ENCODE peak calls at places on chromosomes 7 and 10, in ten cellular contexts. D is testis; L is heart left ventricle; Z is lung; A is psoas muscle; X is adipocyte; M is fibroblast of lung; B is hepatocyte; I is right atrium auricular region; Q is CD4-positive, CD25-positive, alpha-beta regulatory T cell. G is an unnamed sample.

GRCh38 chr10:104387130-104387888 is 33.7 kb downstream of the CFAP58 start:
- DNase-seq in D (no peak), L (no peak), Z (no peak), A (no peak), X (no peak), M (no peak), B (no peak), I (no peak), Q (no peak), G (no peak)

GRCh38 chr7:159130199-159130775 is 14.4 kb downstream of the VIPR2 start:
- DNase-seq in D (no peak), L (peak; percentile 7), Z (no peak), A (peak; percentile 10), X (no peak), M (no peak), B (no peak), I (no peak), Q (no peak), G (no peak)

GRCh38 chr7:33039257-33039904 is 23.2 kb downstream of the NT5C3A start:
- DNase-seq in D (no peak), L (no peak), Z (no peak), A (no peak), X (peak; percentile 65), M (no peak), B (no peak), I (no peak), Q (no peak), G (no peak)

GRCh38 chr7:152615052-152615741 is 60.7 kb downstream of the XRCC2 start:
- DNase-seq in D (peak; percentile 73), L (no peak), Z (no peak), A (no peak), X (peak; percentile 19), M (no peak), B (peak; percentile 32), I (no peak), Q (no peak), G (no peak)

GRCh38 chr7:119925890-119926289 is 347.1 kb upstream of the KCND2 start:
- DNase-seq in D (no peak), L (no peak), Z (no peak), A (no peak), X (no peak), M (no peak), B (no peak), I (no peak), Q (no peak), G (no peak)

GRCh38 chr7:69749994-69750393 is 151.7 kb downstream of the AUTS2 start:
- DNase-seq in D (no peak), L (no peak), Z (no peak), A (no peak), X (no peak), M (no peak), B (no peak), I (no peak), Q (no peak), G (no peak)

GRCh38 chr10:30553625-30554442 is 75.7 kb downstream of the LYZL2 start:
- DNase-seq in D (peak; percentile 93), L (peak; percentile 89), Z (peak; percentile 59), A (peak; percentile 75), X (peak; percentile 46), M (peak; percentile 18), B (peak; percentile 86), I (peak; percentile 86), Q (no peak), G (no peak)

GRCh38 chr7:146791344-146792300 is 675.0 kb downstream of the CNTNAP2 start:
- DNase-seq in D (no peak), L (no peak), Z (no peak), A (no peak), X (no peak), M (no peak), B (no peak), I (no peak), Q (no peak), G (no peak)

GRCh38 chr10:98349508-98349922 is 65.5 kb downstream of the PYROXD2 start:
- DNase-seq in D (no peak), L (peak; percentile 71), Z (no peak), A (peak; percentile 63), X (peak; percentile 99), M (peak; percentile 98), B (peak; percentile 75), I (peak; percentile 71), Q (no peak), G (peak; percentile 97)

GRCh38 chr7:37557810-37558209 is 109.1 kb upstream of the ELMO1 start:
- DNase-seq in D (no peak), L (no peak), Z (no peak), A (no peak), X (no peak), M (no peak), B (no peak), I (no peak), Q (no peak), G (no peak)

GRCh38 chr7:1380211-1380815 is 79.0 kb downstream of the MICALL2 start:
- DNase-seq in D (no peak), L (peak; percentile 2), Z (no peak), A (no peak), X (no peak), M (no peak), B (no peak), I (no peak), Q (no peak), G (no peak)
- H3K27me3 ChIP-seq in D (no peaks in the 10 kb centered on the region), L (peaks cover 30% of the 10 kb centered on the region), Z (no peaks in the 10 kb centered on the region), A (peaks cover 31% of the 10 kb centered on the region), X (peaks cover 68% of the 10 kb centered on the region), M (peaks cover 3% of the 10 kb centered on the region), B (peaks cover 20% of the 10 kb centered on the region), I (no peaks in the 10 kb centered on the region), Q (no peaks in the 10 kb centered on the region), G (peaks cover 15% of the 10 kb centered on the region)

GRCh38 chr10:43398939-43399871 is 9.8 kb downstream of the HNRNPF start:
- DNase-seq in D (no peak), L (no peak), Z (no peak), A (no peak), X (peak; percentile 34), M (peak; percentile 77), B (no peak), I (no peak), Q (no peak), G (no peak)
- H3K4me3 ChIP-seq in D (no peak overlapping the region), L (no peak overlapping the region), Z (no peak overlapping the region), A (no peak overlapping the region), X (no peak overlapping the region), M (no peak overlapping the region), B (no peak overlapping the region), I (no peak overlapping the region), Q (peak overlapping the region; percentile 66), G (no peak overlapping the region)

DNA sequence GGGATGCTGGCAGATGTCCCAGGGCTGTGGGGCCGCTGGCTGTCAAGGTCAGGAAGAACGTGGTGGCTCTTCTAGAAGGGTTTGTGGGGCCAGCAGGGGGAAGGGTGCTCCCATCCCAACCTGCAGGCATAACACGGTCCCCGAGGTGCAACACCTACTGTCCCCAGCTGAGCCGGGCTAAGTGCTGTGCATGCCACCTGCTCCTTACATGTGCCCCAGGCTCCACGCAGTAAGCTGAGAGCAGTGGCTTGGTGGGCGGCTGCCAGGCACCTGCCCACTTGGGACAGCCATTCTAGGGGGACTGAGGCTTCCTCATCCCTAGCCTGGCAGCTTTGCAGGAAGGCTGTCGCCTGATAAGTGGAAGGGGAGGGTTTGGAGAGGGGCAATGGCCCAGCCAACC is 14.2 kb upstream of the ZNF735 start:
- DNase-seq in D (no peak), L (no peak), Z (no peak), A (no peak), X (no peak), M (no peak), B (no peak), I (no peak), Q (no peak), G (no peak)
- H3K9me3 ChIP-seq in D (no peaks in the 10 kb centered on the region), L (peaks cover 4% of the 10 kb centered on the region), Z (peaks cover 17% of the 10 kb centered on the region), A (peaks cover 3% of the 10 kb centered on the region), X (peaks cover 17% of the 10 kb centered on the region), M (no peaks in the 10 kb centered on the region), B (peaks cover 6% of the 10 kb centered on the region), I (no peaks in the 10 kb centered on the region), Q (peaks cover 18% of the 10 kb centered on the region), G (peaks cover 36% of the 10 kb centered on the region)

DNA sequence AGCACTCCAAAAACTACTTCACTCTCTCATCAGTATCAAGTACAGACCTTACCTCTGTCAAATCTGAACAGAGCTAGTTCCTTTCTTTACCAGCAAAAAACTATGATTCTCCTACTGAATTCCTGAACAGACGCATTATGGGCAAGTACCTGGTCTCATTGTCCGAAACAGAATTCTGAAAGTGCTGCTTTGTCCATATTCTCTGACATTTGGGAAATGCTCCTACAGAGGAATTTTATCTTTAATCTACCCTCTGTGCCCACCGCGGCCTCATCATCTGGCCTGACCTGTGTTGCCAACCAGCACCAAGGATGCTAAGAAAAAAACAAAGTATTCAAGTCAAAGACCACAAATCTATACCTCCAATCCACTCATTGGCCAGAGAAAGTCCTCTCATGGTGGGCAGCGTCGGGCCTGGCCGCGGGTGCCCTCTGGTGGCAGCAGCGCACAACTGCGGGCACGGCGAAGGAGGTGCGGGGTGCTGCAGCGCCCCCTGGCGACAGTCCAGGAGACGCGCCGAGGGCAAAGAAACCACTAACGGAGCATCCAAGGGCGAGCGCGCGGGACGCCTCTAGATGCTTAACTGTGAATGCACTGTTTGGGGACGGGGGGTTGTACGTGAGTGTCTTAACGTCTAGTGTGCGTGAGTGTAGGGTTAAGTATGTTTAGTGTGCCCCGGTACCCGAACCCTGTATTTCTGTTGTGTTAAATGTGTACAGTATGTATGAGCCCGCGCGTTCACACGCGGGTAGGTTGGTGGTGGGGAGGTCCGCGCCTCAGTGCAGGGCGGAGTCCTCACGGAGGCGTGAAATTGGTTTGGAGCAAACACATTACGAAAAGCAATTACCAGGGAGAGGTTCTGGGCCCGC is 5.0 kb upstream of the GBX1 start:
- DNase-seq in D (peak; percentile 87), L (peak; percentile 85), Z (peak; percentile 84), A (peak; percentile 90), X (peak; percentile 86), M (peak; percentile 46), B (peak; percentile 84), I (peak; percentile 69), Q (peak; percentile 69), G (peak; percentile 13)
- H3K27me3 ChIP-seq in D (no peaks in the 10 kb centered on the region), L (peaks cover 16% of the 10 kb centered on the region), Z (peaks cover 9% of the 10 kb centered on the region), A (no peaks in the 10 kb centered on the region), X (peaks cover 73% of the 10 kb centered on the region), M (peaks cover 23% of the 10 kb centered on the region), B (peaks cover 52% of the 10 kb centered on the region), I (no peaks in the 10 kb centered on the region), Q (peaks cover 21% of the 10 kb centered on the region), G (peaks cover 54% of the 10 kb centered on the region)

DNA sequence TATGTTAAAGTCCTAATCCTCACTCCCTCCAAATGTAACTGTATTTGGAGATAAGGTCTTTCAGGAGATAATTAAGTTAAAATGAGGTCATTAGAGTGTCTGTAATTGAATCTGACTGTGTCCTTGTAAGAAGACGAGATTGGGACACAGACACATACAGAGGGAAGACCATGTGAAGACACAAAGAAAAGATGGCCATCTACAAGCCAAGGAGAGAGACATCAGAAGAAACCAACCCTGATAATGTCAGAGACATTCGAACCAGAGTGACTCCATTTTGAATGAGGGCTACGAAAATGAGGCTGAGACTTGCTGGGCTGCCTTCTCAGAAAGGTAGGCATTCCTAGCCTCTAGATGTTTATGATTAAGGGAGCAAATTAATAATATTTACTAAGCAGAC is 542 bp upstream of the SAMD9L start:
- DNase-seq in D (no peak), L (no peak), Z (no peak), A (no peak), X (no peak), M (no peak), B (no peak), I (no peak), Q (no peak), G (no peak)
- H3K4me3 ChIP-seq in D (no peak overlapping the region), L (peak overlapping the region; percentile 51), Z (no peak overlapping the region), A (peak overlapping the region; percentile 54), X (peak overlapping the region; percentile 87), M (no peak overlapping the region), B (no peak overlapping the region), I (no peak overlapping the region), Q (peak overlapping the region; percentile 99), G (no peak overlapping the region)

GRCh38 chr7:50069613-50070012 is 23.4 kb downstream of the ZPBP start:
- DNase-seq in D (no peak), L (no peak), Z (peak; percentile 44), A (no peak), X (peak; percentile 17), M (peak; percentile 24), B (no peak), I (no peak), Q (no peak), G (no peak)
- H3K9me3 ChIP-seq in D (no peaks in the 10 kb centered on the region), L (peaks cover 11% of the 10 kb centered on the region), Z (peaks cover 5% of the 10 kb centered on the region), A (peaks cover 12% of the 10 kb centered on the region), X (peaks cover 21% of the 10 kb centered on the region), M (no peaks in the 10 kb centered on the region), B (no peaks in the 10 kb centered on the region), I (no peaks in the 10 kb centered on the region), Q (peaks cover 13% of the 10 kb centered on the region), G (peaks cover 20% of the 10 kb centered on the region)